ENCODE peak calls at places on chromosomes 12 and 14, in five cellular contexts. F is fibroblast of the aortic adventitia; C is gastrocnemius medialis; K is stimulated activated CD4-positive, alpha-beta T cell treated with anti-CD3 and anti-CD28 coated beads, Interleukin-4, amount 100 ng/mL, for 24 hours; L is activated CD4-positive, CD25-positive, alpha-beta regulatory T cell. W is an unnamed sample.

GRCh38 chr14:54652188-54652889 is 85.4 kb downstream of the SAMD4A start:
- DNase-seq in L (no peak), F (peak), K (no peak), C (peak), W (peak)

GRCh38 chr12:138898-139534 is 72.4 kb downstream of the IQSEC3 start:
- DNase-seq in L (no peak), K (peak), C (no peak), F (peak), W (no peak)

GRCh38 chr12:48119834-48120195 is 651 bp downstream of the PFKM start:
- DNase-seq in F (no peak), K (no peak), L (no peak), C (no peak), W (no peak)

GRCh38 chr14:105979446-105979845 is 453.1 kb downstream of the TMEM121 start:
- DNase-seq in F (no peak), C (no peak), L (no peak), K (no peak), W (no peak)

GRCh38 chr12:47082283-47082962 is 2.7 kb upstream of the AMIGO2 start:
- DNase-seq in F (no peak), C (no peak), K (no peak), L (no peak), W (no peak)

GRCh38 chr14:71049435-71050147 is 142.3 kb downstream of the PCNX1 start:
- DNase-seq in F (peak), L (no peak), C (no peak), K (no peak), W (no peak)

GRCh38 chr12:119158004-119158776 is 20.5 kb upstream of the HSPB8 start:
- DNase-seq in F (no peak), C (peak), K (no peak), L (no peak), W (no peak)

GRCh38 chr12:1888923-1889322 is 29.5 kb downstream of the CACNA2D4 start:
- DNase-seq in L (no peak), C (no peak), F (no peak), K (no peak), W (no peak)

GRCh38 chr12:111993290-111994150 is 19.4 kb downstream of the TMEM116 start:
- DNase-seq in K (peak), F (no peak), C (no peak), L (no peak), W (no peak)

GRCh38 chr14:72439707-72440106 is 454.2 kb downstream of the DPF3 start:
- DNase-seq in K (no peak), C (no peak), L (no peak), F (no peak), W (no peak)

GRCh38 chr12:24845615-24846014 is 103.3 kb downstream of the BCAT1 start:
- DNase-seq in C (no peak), K (no peak), L (no peak), F (peak), W (no peak)

GRCh38 chr12:104275689-104276088 is 27.9 kb upstream of the EID3 start:
- DNase-seq in K (no peak), C (no peak), L (no peak), F (no peak), W (no peak)

GRCh38 chr12:70806827-70807226 is 113.7 kb downstream of the PTPRR start:
- DNase-seq in C (no peak), K (no peak), L (no peak), F (no peak), W (no peak)

GRCh38 chr12:96197503-96198272 is 3.5 kb downstream of the ELK3 start:
- DNase-seq in F (peak), K (no peak), C (no peak), L (no peak), W (peak)

GRCh38 chr14:29320261-29320660 is 553.7 kb downstream of the FOXG1 start:
- DNase-seq in K (no peak), F (no peak), C (no peak), L (no peak), W (no peak)

GRCh38 chr12:47813491-47814196 is 6.1 kb downstream of the HDAC7 start:
- DNase-seq in K (peak), C (no peak), L (no peak), F (no peak), W (no peak)

GRCh38 chr12:124230789-124231188 is 64.1 kb upstream of the RFLNA start:
- DNase-seq in K (no peak), L (no peak), F (no peak), C (no peak), W (no peak)

GRCh38 chr12:9869307-9870161 is at the start of gene CLEC2B:
- DNase-seq in L (no peak), F (peak), K (peak), C (no peak), W (peak)

GRCh38 chr12:50231346-50231745 is 52.0 kb downstream of the LIMA1 start:
- DNase-seq in K (no peak), F (no peak), C (no peak), L (no peak), W (no peak)

W was measured in stromal cell of bone marrow.